ENCODE peak calls at places on chromosomes 11 and 22, in four cellular contexts. B is right lobe of liver, L is tibial artery, D is heart right ventricle. O is an unnamed sample. For H3K9me3 and H3K27me3, the result is how much of the 10 kb centered on the place peaks cover.

GRCh38 chr11:44671234-44671633 is 55.5 kb upstream of the TSPAN18 start:
- DNase-seq in B (no peak), L (no peak), D (no peak), O (no peak)

GRCh38 chr22:39661842-39662676 is 91.5 kb downstream of the CACNA1I start:
- DNase-seq in B (no peak), L (no peak), D (no peak), O (no peak)

GRCh38 chr11:106449756-106450155 is 372.3 kb downstream of the AASDHPPT start:
- DNase-seq in B (no peak), L (no peak), D (no peak), O (no peak)

GRCh38 chr11:31106963-31107576 is 262.5 kb downstream of the DCDC1 start:
- DNase-seq in B (peak), L (no peak), D (peak), O (peak)

GRCh38 chr11:72229336-72229924 is 4.9 kb downstream of the INPPL1 start:
- DNase-seq in B (no peak), L (no peak), D (no peak), O (no peak)

GRCh38 chr11:128318856-128319474 is 268.4 kb downstream of the ETS1 start:
- DNase-seq in B (no peak), L (no peak), D (no peak), O (no peak)

GRCh38 chr22:20205964-20206708 is 55.3 kb upstream of the CCDC188 start:
- DNase-seq in B (peak), L (no peak), D (peak), O (peak)

GRCh38 chr11:126149759-126150236 is 61.7 kb downstream of the RPUSD4 start:
- DNase-seq in B (peak), L (no peak), D (no peak), O (peak)

GRCh38 chr11:73645570-73645969 is 811 bp upstream of the PLEKHB1 start:
- DNase-seq in B (no peak), L (no peak), D (no peak), O (no peak)

GRCh38 chr11:71064702-71065515 is 187.5 kb downstream of the SHANK2 start:
- DNase-seq in B (no peak), L (no peak), D (no peak), O (no peak)

GRCh38 chr22:30402036-30402759 is 5.4 kb downstream of the SEC14L2 start:
- DNase-seq in B (no peak), L (no peak), D (no peak), O (no peak)

GRCh38 chr11:108571001-108571400 is 22.6 kb downstream of the EXPH5 start:
- DNase-seq in B (no peak), L (no peak), D (no peak), O (no peak)

GRCh38 chr11:33534575-33534974 is 166.1 kb downstream of the C11orf91 start:
- DNase-seq in B (no peak), L (no peak), D (no peak), O (no peak)

GRCh38 chr22:20008221-20008995 is 8.2 kb downstream of the ARVCF start:
- DNase-seq in B (peak), L (peak), D (no peak), O (peak)

GRCh38 chr11:25587496-25587895 is 744.4 kb upstream of the ANO3 start:
- DNase-seq in B (no peak), L (no peak), D (no peak), O (no peak)

GRCh38 chr22:36027579-36027959 is 1.1 kb downstream of the RBFOX2 start:
- DNase-seq in B (no peak), L (no peak), D (peak), O (no peak)

GRCh38 chr22:46057762-46058420 is 80.9 kb upstream of the WNT7B start:
- DNase-seq in B (peak), L (peak), D (peak), O (peak)

GRCh38 chr11:124199702-124200101 is 16.6 kb downstream of the OR10D3 start:
- DNase-seq in B (no peak), L (no peak), D (no peak), O (no peak)

GRCh38 chr11:110022548-110022947 is 70.6 kb upstream of the ZC3H12C start:
- DNase-seq in B (no peak), L (no peak), D (no peak), O (no peak)

GRCh38 chr11:60164550-60165075 is 18.3 kb downstream of the MS4A6A start:
- DNase-seq in B (no peak), L (no peak), D (no peak), O (no peak)

GRCh38 chr11:125944350-125945010 is 1.4 kb upstream of the VSIG10L2 start:
- DNase-seq in B (no peak), L (peak), D (no peak), O (no peak)

GRCh38 chr11:6475936-6476335 is 2.2 kb upstream of the TRIM3 start:
- DNase-seq in B (no peak), L (no peak), D (no peak), O (no peak)

GRCh38 chr11:103881518-103882070 is 154.8 kb upstream of the DDI1 start:
- DNase-seq in B (no peak), L (no peak), D (no peak), O (no peak)

GRCh38 chr22:23790819-23791736 is 4.3 kb downstream of the SMARCB1 start:
- DNase-seq in B (peak), L (no peak), D (peak), O (no peak)

GRCh38 chr11:118098996-118099837 is 12.5 kb upstream of the SMIM35 start:
- DNase-seq in B (no peak), L (peak), D (no peak), O (no peak)

GRCh38 chr11:109302591-109303334 is 119.2 kb upstream of the C11orf87 start:
- DNase-seq in B (no peak), L (no peak), D (no peak), O (no peak)

GRCh38 chr11:21056644-21057043 is 387.3 kb downstream of the NELL1 start:
- DNase-seq in B (no peak), L (no peak), D (no peak), O (no peak)

GRCh38 chr11:108672113-108672512 is 7.2 kb downstream of the DDX10 start:
- DNase-seq in B (no peak), L (no peak), D (no peak), O (peak)

GRCh38 chr11:86513746-86514373 is 139.2 kb downstream of the CCDC81 start:
- DNase-seq in B (no peak), L (no peak), D (no peak), O (no peak)

GRCh38 chr11:65559951-65560537 is 1.9 kb upstream of the LTBP3 start:
- DNase-seq in B (no peak), L (peak), D (peak), O (peak)
- H3K4me3 ChIP-seq in B (no peak), L (no peak), D (no peak), O (no peak)

DNA sequence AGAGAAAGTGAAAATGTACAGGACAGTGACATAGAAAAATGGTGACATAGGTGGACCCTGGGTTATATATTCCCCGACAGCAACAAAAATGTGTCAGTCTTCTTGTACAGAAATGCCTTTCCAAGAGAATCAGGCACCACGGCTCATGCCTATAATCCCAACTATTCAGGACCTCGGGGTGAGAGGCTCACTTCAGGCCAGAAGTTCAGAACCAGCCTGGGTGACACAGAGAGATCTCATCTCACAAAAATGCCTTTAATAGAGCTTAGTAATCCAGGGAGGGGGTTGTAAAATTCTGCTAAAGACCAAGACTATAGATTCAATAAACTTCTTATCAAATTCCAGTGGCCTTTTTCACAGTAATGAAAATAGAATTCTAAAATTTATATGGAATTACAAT is 10.7 kb downstream of the ZNF195 start:
- DNase-seq in B (no peak), L (no peak), D (no peak), O (no peak)
- H3K9me3 ChIP-seq in B (under half), L (under half), D (under half), O (under half)

GRCh38 chr11:1570001-1570453 is 2.0 kb downstream of the DUSP8 start:
- DNase-seq in B (no peak), L (no peak), D (no peak), O (no peak)
- H3K27me3 ChIP-seq in B (under half), L (under half), D (under half), O (under half)

GRCh38 chr11:77409046-77409445 is 64.8 kb downstream of the PAK1 start:
- DNase-seq in B (no peak), L (no peak), D (no peak), O (no peak)
- H3K4me3 ChIP-seq in B (no peak), L (no peak), D (no peak), O (no peak)

GRCh38 chr22:49567894-49568750 is 259.6 kb downstream of the BRD1 start:
- DNase-seq in B (no peak), L (peak), D (no peak), O (no peak)

GRCh38 chr22:49570032-49570848 is 257.4 kb downstream of the BRD1 start:
- DNase-seq in B (peak), L (peak), D (no peak), O (no peak)

GRCh38 chr22:49566693-49567092 is 261.0 kb downstream of the BRD1 start:
- DNase-seq in B (no peak), L (peak), D (no peak), O (no peak)

GRCh38 chr22:49569286-49570031 is 258.2 kb downstream of the BRD1 start:
- DNase-seq in B (peak), L (peak), D (no peak), O (no peak)

DNA sequence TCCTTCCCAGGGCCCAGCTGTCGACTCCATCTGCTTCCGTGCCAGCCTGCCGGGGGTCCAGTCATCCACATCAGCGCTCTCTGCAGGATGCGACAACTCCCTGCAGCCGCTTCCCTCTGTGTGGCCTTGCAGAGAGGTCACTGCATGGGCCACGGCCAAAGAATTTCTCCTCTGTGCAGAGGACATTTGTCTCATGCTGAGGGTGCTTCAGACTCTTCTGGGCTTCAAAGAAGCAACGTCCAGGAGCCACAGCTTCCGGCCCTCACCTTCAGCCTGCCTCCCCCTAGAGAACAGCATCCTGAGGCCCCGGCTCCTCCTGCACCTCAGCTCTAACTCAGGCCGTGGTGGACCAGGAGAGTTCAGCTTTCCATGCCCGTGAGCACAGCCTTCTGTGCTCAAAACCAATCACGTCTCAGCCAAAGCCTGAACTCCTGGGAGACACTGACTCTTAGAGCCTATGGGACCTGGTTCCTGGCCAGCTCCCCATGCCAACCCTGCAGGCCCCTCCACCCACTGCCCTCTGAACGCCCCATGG is 258.9 kb downstream of the BRD1 start:
- DNase-seq in B (peak), L (peak), D (no peak), O (no peak)
- H3K9me3 ChIP-seq in B (under half), L (under half), D (under half), O (under half)

DNA sequence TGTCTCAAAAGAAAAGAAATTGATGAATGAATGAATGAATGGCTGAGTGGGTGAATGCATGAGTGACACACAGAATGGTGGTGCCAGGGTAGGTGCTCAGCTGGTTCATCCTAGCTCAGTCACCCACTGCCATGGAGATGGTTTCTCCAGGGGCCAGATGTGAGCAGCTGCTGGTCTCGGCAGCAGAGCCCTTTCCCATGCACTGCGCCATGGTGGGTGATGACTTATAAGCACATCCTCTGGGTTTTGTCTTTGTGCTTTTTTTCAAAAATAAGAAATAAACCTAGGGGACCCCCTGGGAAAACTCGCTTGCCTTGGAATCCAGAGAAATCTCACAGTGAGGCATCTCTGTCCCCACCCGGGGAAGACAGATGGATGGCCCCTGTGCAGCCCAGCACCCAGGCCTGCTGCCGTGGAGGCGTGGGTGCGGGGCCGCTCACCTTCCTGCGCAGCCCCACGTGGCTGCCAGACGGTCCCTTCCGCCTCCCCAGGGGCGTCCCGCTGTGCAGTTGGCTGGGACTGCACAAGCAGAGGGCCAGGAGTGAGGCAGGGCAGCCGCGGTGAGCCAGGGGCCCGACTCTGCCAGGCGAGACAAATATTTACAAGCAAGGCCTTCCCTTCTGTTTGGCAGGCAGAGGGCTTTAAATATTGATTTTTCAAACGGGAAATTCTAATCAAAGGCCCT is 24.2 kb downstream of the MPPED1 start:
- DNase-seq in B (peak), L (peak), D (no peak), O (peak)
- H3K27me3 ChIP-seq in B (under half), L (under half), D (under half), O (under half)

GRCh38 chr11:122440783-122441701 is 214.5 kb upstream of the UBASH3B start:
- DNase-seq in B (peak), L (peak), D (peak), O (peak)
- H3K4me3 ChIP-seq in B (peak), L (peak), D (peak), O (peak)